ENCODE peak calls at places on chromosome 12, in four cellular contexts. S, G, L and U are unnamed samples.
A peak's percentile ranks its signal among the peaks of the same experiment; 100 is the strongest.

GRCh38 chr12:47032644-47033043 is 46.8 kb upstream of the PCED1B start:
- DNase-seq in S (no peak), G (peak; percentile 87), L (peak; percentile 87), U (peak; percentile 84)

GRCh38 chr12:44155349-44155748 is 319.5 kb downstream of the TMEM117 start:
- DNase-seq in S (no peak), G (no peak), L (no peak), U (no peak)

GRCh38 chr12:77229640-77230442 is 164.5 kb upstream of the E2F7 start:
- DNase-seq in S (no peak), G (peak; percentile 94), L (peak; percentile 39), U (peak; percentile 14)

GRCh38 chr12:50246873-50247612 is 36.3 kb downstream of the LIMA1 start:
- DNase-seq in S (peak; percentile 24), G (peak; percentile 98), L (peak; percentile 91), U (peak; percentile 94)

GRCh38 chr12:1500095-1500801 is 94.1 kb downstream of the FBXL14 start:
- DNase-seq in S (no peak), G (peak; percentile 60), L (peak; percentile 62), U (peak; percentile 64)

GRCh38 chr12:96226401-96226800 is 32.2 kb downstream of the ELK3 start:
- DNase-seq in S (no peak), G (no peak), L (no peak), U (no peak)

GRCh38 chr12:109587921-109588320 is 14.3 kb downstream of the MVK start:
- DNase-seq in S (no peak), G (no peak), L (no peak), U (no peak)

GRCh38 chr12:54328595-54329337 is 3.8 kb downstream of the COPZ1 start:
- DNase-seq in S (no peak), G (no peak), L (no peak), U (no peak)

GRCh38 chr12:1560704-1561103 is 33.7 kb downstream of the FBXL14 start:
- DNase-seq in S (no peak), G (no peak), L (no peak), U (no peak)

GRCh38 chr12:19712041-19712440 is 272.7 kb downstream of the AEBP2 start:
- DNase-seq in S (no peak), G (peak; percentile 89), L (peak; percentile 91), U (peak; percentile 85)

GRCh38 chr12:65419284-65420072 is 141.0 kb downstream of the MSRB3 start:
- DNase-seq in S (no peak), G (no peak), L (no peak), U (no peak)

GRCh38 chr12:85179680-85180300 is 100.2 kb upstream of the ALX1 start:
- DNase-seq in S (no peak), G (peak; percentile 76), L (peak; percentile 76), U (peak; percentile 52)

GRCh38 chr12:57372233-57372632 is 58.6 kb downstream of the R3HDM2 start:
- DNase-seq in S (no peak), G (peak; percentile 89), L (peak; percentile 18), U (peak; percentile 40)

GRCh38 chr12:1533602-1534304 is 60.6 kb downstream of the FBXL14 start:
- DNase-seq in S (no peak), G (peak; percentile 60), L (peak; percentile 30), U (no peak)

DNA sequence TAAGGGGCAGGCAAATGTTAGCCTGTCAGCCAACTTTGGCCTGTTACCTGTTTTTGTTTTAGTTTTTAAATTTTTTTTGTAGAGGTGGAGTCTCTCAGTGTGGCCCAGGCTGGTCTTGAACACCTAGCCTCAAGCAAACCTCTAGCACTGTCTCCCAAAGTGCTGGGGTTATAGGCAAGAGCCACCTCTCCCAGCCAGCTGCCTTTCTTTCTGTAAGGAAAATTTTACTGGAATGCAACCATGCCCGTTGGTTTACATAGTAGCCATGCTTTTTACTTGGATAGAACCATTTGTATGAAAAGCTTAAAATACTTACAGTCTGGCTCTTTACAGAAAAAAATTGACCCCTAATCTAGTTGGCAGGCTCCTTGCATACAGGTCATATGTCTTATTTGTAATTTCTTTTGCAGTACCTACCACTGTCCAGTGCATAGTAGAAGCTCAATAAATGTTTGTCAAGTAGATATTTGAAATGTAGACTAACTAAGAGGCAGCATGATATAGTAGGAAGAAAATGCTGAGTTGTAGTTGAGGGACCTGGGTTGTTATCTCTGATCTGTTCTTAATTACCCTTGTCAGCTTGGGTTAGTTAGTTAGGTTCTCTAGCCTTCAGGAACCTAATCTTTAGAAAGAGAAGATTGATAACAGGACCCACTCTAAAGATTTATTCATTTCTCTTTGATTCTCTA is 4.7 kb downstream of the MDM2 start:
- DNase-seq in S (no peak), G (no peak), L (no peak), U (no peak)
- H3K4me3 ChIP-seq in S (no peak overlapping the region), G (peak overlapping the region; percentile 58), L (peak overlapping the region; percentile 95), U (peak overlapping the region; percentile 26)

GRCh38 chr12:64083285-64084210 is 138.5 kb downstream of the KICS2 start:
- DNase-seq in S (no peak), G (peak; percentile 98), L (peak; percentile 96), U (peak; percentile 97)
- H3K4me3 ChIP-seq in S (no peak overlapping the region), G (no peak overlapping the region), L (no peak overlapping the region), U (no peak overlapping the region)

DNA sequence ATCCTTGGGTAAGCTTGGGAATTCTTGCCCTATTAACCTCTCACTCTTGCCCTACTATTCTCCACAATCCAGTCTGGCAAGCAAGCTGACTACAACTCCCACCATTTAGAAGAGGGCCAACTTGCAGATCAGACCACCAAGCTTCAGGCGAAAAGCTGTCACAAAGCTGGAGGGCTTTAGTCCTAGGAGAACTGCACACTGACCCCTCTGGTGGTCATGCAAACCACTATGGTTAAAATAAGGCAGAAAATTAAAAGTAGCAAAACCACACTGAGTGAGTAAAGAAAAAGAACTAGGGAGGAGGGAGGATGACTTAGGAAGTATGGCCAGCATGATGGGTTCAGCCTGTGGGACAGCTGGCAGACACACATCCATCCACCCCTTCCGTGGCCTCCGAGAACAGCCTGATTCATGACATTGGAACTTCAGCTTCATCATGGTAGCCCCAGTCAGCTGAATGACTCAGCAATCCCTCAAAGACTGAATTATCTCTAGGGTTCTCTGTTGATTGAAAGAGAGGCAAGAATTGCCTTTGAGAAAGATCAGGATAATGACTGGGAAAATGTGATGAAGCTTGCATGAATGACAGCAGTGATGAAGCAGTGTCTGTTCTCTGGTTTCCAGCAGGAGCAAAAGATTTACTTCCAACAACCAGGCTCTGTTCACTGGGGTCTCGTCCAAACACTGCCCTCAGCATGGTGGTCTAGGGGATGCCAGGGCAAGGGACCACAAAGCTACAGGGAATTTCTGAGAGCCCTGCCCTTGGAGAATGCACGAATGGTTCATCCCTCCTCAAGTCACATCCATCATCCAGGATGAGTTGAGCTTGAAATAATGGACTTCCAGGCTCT is 24.4 kb downstream of the PITPNM2 start:
- DNase-seq in S (no peak), G (peak; percentile 64), L (peak; percentile 99), U (peak; percentile 99)
- H3K4me3 ChIP-seq in S (no peak overlapping the region), G (no peak overlapping the region), L (no peak overlapping the region), U (no peak overlapping the region)

GRCh38 chr12:122866950-122867607 is 28.8 kb downstream of the VPS37B start:
- DNase-seq in S (no peak), G (no peak), L (no peak), U (no peak)

GRCh38 chr12:122864894-122865253 is 29.6 kb downstream of the HIP1R start:
- DNase-seq in S (no peak), G (no peak), L (no peak), U (no peak)

GRCh38 chr12:122867701-122868461 is 28.0 kb downstream of the VPS37B start:
- DNase-seq in S (no peak), G (no peak), L (no peak), U (no peak)

GRCh38 chr12:122865268-122866231 is 30.3 kb downstream of the HIP1R start:
- DNase-seq in S (no peak), G (no peak), L (no peak), U (no peak)

GRCh38 chr12:122866379-122866778 is 29.5 kb downstream of the VPS37B start:
- DNase-seq in S (no peak), G (no peak), L (no peak), U (no peak)
- H3K4me3 ChIP-seq in S (no peak overlapping the region), G (no peak overlapping the region), L (no peak overlapping the region), U (no peak overlapping the region)